ENCODE peak calls at places on chromosomes 2 and 18, in four cellular contexts. One of them, this sample, is unnamed.

GRCh38 chr2:48560546-48561209 is 30.7 kb downstream of the STON1 start:
- DNase-seq in GM12878: no peak
- DNase-seq in HepG2: no peak
- DNase-seq in K562: no peak
- DNase-seq in this sample: no peak

GRCh38 chr2:240465765-240466578 is 30.5 kb downstream of the GPC1 start:
- DNase-seq in GM12878: no peak
- DNase-seq in HepG2: no peak
- DNase-seq in K562: no peak
- DNase-seq in this sample: no peak

GRCh38 chr2:44171018-44171417 is 2.3 kb downstream of the PPM1B start:
- DNase-seq in GM12878: no peak
- DNase-seq in HepG2: peak; percentile 26
- DNase-seq in K562: no peak
- DNase-seq in this sample: no peak

GRCh38 chr18:36127866-36128845 is 984 bp downstream of the SLC39A6 start:
- DNase-seq in GM12878: no peak
- DNase-seq in HepG2: peak; percentile 23
- DNase-seq in K562: peak; percentile 40
- DNase-seq in this sample: no peak

GRCh38 chr2:240419321-240419720 is 16.1 kb upstream of the GPC1 start:
- DNase-seq in GM12878: no peak
- DNase-seq in HepG2: no peak
- DNase-seq in K562: no peak
- DNase-seq in this sample: no peak

GRCh38 chr2:122535960-122536517 is 780.6 kb downstream of the TSN start:
- DNase-seq in GM12878: no peak
- DNase-seq in HepG2: no peak
- DNase-seq in K562: no peak
- DNase-seq in this sample: no peak

GRCh38 chr2:240797914-240798313 is 22.1 kb downstream of the KIF1A start:
- DNase-seq in GM12878: no peak
- DNase-seq in HepG2: no peak
- DNase-seq in K562: no peak
- DNase-seq in this sample: no peak

GRCh38 chr2:1546023-1546591 is 132.8 kb downstream of the TPO start:
- DNase-seq in GM12878: no peak
- DNase-seq in HepG2: peak; percentile 28
- DNase-seq in K562: peak; percentile 60
- DNase-seq in this sample: peak; percentile 71

GRCh38 chr18:67977067-67977616 is 460.6 kb upstream of the DSEL start:
- DNase-seq in GM12878: no peak
- DNase-seq in HepG2: no peak
- DNase-seq in K562: no peak
- DNase-seq in this sample: no peak

GRCh38 chr2:7450188-7451156 is 533.3 kb downstream of the RNF144A start:
- DNase-seq in GM12878: no peak
- DNase-seq in HepG2: no peak
- DNase-seq in K562: no peak
- DNase-seq in this sample: no peak

GRCh38 chr2:144515694-144516416 is 4.1 kb downstream of the ZEB2 start:
- DNase-seq in GM12878: no peak
- DNase-seq in HepG2: no peak
- DNase-seq in K562: peak; percentile 49
- DNase-seq in this sample: no peak
- TF ChIP-seq RAD21 in GM12878: no peak
- TF ChIP-seq RAD21 in HepG2: no peak
- TF ChIP-seq RAD21 in K562: no peak
- TF ChIP-seq RAD21 in this sample: peak; percentile 9

GRCh38 chr2:182915369-182916326 is 49.2 kb upstream of the FRZB start:
- DNase-seq in GM12878: no peak
- DNase-seq in HepG2: no peak
- DNase-seq in K562: no peak
- DNase-seq in this sample: no peak
- TF ChIP-seq BRCA1 in GM12878: no peak
- TF ChIP-seq BRCA1 in HepG2: no peak
- TF ChIP-seq BRCA1 in K562: no peak
- TF ChIP-seq BRCA1 in this sample: no peak

DNA sequence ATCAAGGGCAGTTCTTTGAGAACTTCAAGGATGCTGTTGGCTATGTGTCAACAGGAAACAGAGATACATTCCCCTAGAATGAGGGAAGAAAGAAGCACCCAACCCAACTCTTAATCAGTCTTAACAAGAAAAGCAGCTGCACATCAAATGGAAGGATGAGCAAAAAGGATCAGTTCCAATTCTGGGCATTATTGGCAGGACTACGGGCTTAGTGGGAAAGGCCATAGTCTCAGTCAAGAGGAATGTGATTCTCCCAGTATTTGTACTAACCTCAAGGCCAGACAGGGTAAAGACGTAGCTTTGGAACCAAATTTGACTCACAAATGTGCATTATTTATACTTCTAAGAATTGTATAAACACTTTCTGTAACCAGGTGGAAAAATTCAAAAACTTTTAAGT is 18.2 kb downstream of the BMP10 start:
- DNase-seq in GM12878: no peak
- DNase-seq in HepG2: no peak
- DNase-seq in K562: no peak
- DNase-seq in this sample: no peak
- TF ChIP-seq ZNF274 in GM12878: no peak
- TF ChIP-seq ZNF274 in HepG2: no peak
- TF ChIP-seq ZNF274 in K562: no peak
- TF ChIP-seq ZNF274 in this sample: no peak

GRCh38 chr2:158509928-158510797 is 53.4 kb downstream of the PKP4 start:
- DNase-seq in GM12878: no peak
- DNase-seq in HepG2: no peak
- DNase-seq in K562: peak; percentile 34
- DNase-seq in this sample: no peak
- TF ChIP-seq RAD21 in GM12878: no peak
- TF ChIP-seq RAD21 in HepG2: no peak
- TF ChIP-seq RAD21 in K562: no peak
- TF ChIP-seq RAD21 in this sample: no peak

DNA sequence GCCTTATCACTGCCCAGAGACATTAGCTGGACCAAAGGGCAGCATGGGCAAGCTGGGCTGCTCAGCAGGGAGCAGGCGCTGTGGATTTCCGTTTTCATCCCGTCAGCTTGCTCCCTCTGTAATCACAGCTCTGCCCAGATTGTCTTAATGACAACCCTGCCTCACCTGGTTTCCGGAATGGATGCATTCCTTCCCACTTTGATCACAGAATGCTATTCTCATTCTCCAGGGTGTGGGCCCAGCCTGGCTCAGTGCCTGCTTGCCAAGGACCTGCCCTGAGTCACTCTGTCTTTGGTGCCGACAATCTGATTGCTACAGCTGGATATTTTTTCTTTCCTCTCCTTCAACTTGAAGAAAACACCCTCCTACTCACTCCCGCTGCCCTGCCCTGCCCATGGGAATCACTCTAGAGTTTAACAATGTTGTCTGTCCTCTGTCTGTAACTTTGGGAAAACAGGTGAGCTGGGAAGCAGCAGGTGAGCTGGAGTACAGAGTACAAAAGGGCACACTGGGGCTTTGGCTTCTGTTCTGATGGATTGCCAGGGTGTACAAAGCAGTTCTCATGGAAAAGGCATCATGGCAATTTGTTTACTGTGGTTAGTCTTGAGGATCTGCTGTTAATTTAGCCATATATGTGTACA is 27.2 kb upstream of the FAM136A start:
- DNase-seq in GM12878: no peak
- DNase-seq in HepG2: peak; percentile 65
- DNase-seq in K562: no peak
- DNase-seq in this sample: no peak
- TF ChIP-seq BRCA1 in GM12878: no peak
- TF ChIP-seq BRCA1 in HepG2: no peak
- TF ChIP-seq BRCA1 in K562: no peak
- TF ChIP-seq BRCA1 in this sample: no peak

DNA sequence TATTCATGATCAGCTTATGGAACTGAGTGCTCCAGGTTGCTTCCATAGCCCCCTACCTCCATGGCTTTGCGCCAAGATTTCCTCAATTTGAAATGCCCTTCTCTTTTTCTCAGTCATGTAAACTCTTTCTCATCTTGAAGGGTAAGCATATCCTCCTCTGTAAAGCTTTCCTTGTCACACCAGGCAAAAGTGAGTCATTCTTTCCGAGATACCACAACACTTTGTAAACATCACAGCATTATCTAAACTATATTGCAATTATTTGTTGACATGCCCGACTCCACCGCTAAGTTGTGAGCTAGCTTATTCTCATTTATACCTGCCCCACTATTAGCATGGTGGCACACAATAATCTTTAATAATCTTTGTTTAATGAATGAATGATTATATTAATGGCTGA is 419.5 kb upstream of the CHST9 start:
- DNase-seq in GM12878: no peak
- DNase-seq in HepG2: no peak
- DNase-seq in K562: no peak
- DNase-seq in this sample: no peak
- TF ChIP-seq ZNF274 in GM12878: no peak
- TF ChIP-seq ZNF274 in HepG2: no peak
- TF ChIP-seq ZNF274 in K562: no peak
- TF ChIP-seq ZNF274 in this sample: no peak